ENCODE peak calls at places on chromosomes 16 and 17, in nine cellular contexts. One of them, this sample, is unnamed.

GRCh38 chr16:77327717-77328116 is 107.1 kb downstream of the ADAMTS18 start:
- DNase-seq in fibroblast of pulmonary artery: no peak
- DNase-seq in neural progenitor cell: no peak
- DNase-seq in H9: no peak
- DNase-seq in dorsolateral prefrontal cortex: no peak
- DNase-seq in esophagus squamous epithelium: no peak
- DNase-seq in GM10248: peak
- DNase-seq in tibial artery: no peak
- DNase-seq in cardiac muscle cell: no peak
- DNase-seq in this sample: no peak

GRCh38 chr17:83106913-83107655 is 27.7 kb downstream of the METRNL start:
- DNase-seq in fibroblast of pulmonary artery: no peak
- DNase-seq in neural progenitor cell: no peak
- DNase-seq in H9: no peak
- DNase-seq in dorsolateral prefrontal cortex: no peak
- DNase-seq in esophagus squamous epithelium: no peak
- DNase-seq in GM10248: no peak
- DNase-seq in tibial artery: peak
- DNase-seq in cardiac muscle cell: peak
- DNase-seq in this sample: no peak

GRCh38 chr17:12821376-12821940 is 32.2 kb downstream of the ARHGAP44 start:
- DNase-seq in fibroblast of pulmonary artery: peak
- DNase-seq in neural progenitor cell: no peak
- DNase-seq in H9: no peak
- DNase-seq in dorsolateral prefrontal cortex: no peak
- DNase-seq in esophagus squamous epithelium: no peak
- DNase-seq in GM10248: no peak
- DNase-seq in tibial artery: no peak
- DNase-seq in cardiac muscle cell: peak
- DNase-seq in this sample: no peak

GRCh38 chr17:56777859-56778258 is 55.9 kb downstream of the C17orf67 start:
- DNase-seq in fibroblast of pulmonary artery: peak
- DNase-seq in neural progenitor cell: no peak
- DNase-seq in H9: no peak
- DNase-seq in dorsolateral prefrontal cortex: no peak
- DNase-seq in esophagus squamous epithelium: no peak
- DNase-seq in GM10248: no peak
- DNase-seq in tibial artery: no peak
- DNase-seq in cardiac muscle cell: no peak
- DNase-seq in this sample: no peak

GRCh38 chr16:88352261-88353200 is 30.2 kb upstream of the ZNF469 start:
- DNase-seq in fibroblast of pulmonary artery: no peak
- DNase-seq in neural progenitor cell: no peak
- DNase-seq in H9: no peak
- DNase-seq in dorsolateral prefrontal cortex: no peak
- DNase-seq in esophagus squamous epithelium: no peak
- DNase-seq in GM10248: no peak
- DNase-seq in tibial artery: no peak
- DNase-seq in cardiac muscle cell: no peak
- DNase-seq in this sample: no peak

GRCh38 chr17:19286751-19287341 is 49.7 kb downstream of the EPN2 start:
- DNase-seq in fibroblast of pulmonary artery: no peak
- DNase-seq in neural progenitor cell: no peak
- DNase-seq in H9: no peak
- DNase-seq in dorsolateral prefrontal cortex: no peak
- DNase-seq in esophagus squamous epithelium: no peak
- DNase-seq in GM10248: no peak
- DNase-seq in tibial artery: no peak
- DNase-seq in cardiac muscle cell: no peak
- DNase-seq in this sample: no peak

GRCh38 chr17:82297280-82297803 is 20.1 kb downstream of the CD7 start:
- DNase-seq in fibroblast of pulmonary artery: peak
- DNase-seq in neural progenitor cell: no peak
- DNase-seq in H9: no peak
- DNase-seq in dorsolateral prefrontal cortex: peak
- DNase-seq in esophagus squamous epithelium: peak
- DNase-seq in GM10248: peak
- DNase-seq in tibial artery: peak
- DNase-seq in cardiac muscle cell: peak
- DNase-seq in this sample: no peak

GRCh38 chr16:54375056-54375455 is 88.5 kb upstream of the IRX3 start:
- DNase-seq in fibroblast of pulmonary artery: no peak
- DNase-seq in neural progenitor cell: peak
- DNase-seq in H9: no peak
- DNase-seq in dorsolateral prefrontal cortex: no peak
- DNase-seq in esophagus squamous epithelium: no peak
- DNase-seq in GM10248: no peak
- DNase-seq in tibial artery: no peak
- DNase-seq in cardiac muscle cell: no peak
- DNase-seq in this sample: no peak

GRCh38 chr16:87288753-87289362 is 28.3 kb downstream of the C16orf95 start:
- DNase-seq in fibroblast of pulmonary artery: no peak
- DNase-seq in neural progenitor cell: no peak
- DNase-seq in H9: no peak
- DNase-seq in dorsolateral prefrontal cortex: no peak
- DNase-seq in esophagus squamous epithelium: no peak
- DNase-seq in GM10248: no peak
- DNase-seq in tibial artery: no peak
- DNase-seq in cardiac muscle cell: no peak
- DNase-seq in this sample: no peak

GRCh38 chr16:2795714-2796143 is 2.5 kb upstream of the PRSS41 start:
- DNase-seq in fibroblast of pulmonary artery: no peak
- DNase-seq in neural progenitor cell: no peak
- DNase-seq in H9: no peak
- DNase-seq in dorsolateral prefrontal cortex: no peak
- DNase-seq in esophagus squamous epithelium: no peak
- DNase-seq in GM10248: no peak
- DNase-seq in tibial artery: no peak
- DNase-seq in cardiac muscle cell: no peak
- DNase-seq in this sample: no peak

GRCh38 chr16:24975428-24975889 is 39.7 kb downstream of the ARHGAP17 start:
- DNase-seq in fibroblast of pulmonary artery: peak
- DNase-seq in neural progenitor cell: no peak
- DNase-seq in H9: no peak
- DNase-seq in dorsolateral prefrontal cortex: no peak
- DNase-seq in esophagus squamous epithelium: no peak
- DNase-seq in GM10248: peak
- DNase-seq in tibial artery: no peak
- DNase-seq in cardiac muscle cell: peak
- DNase-seq in this sample: no peak

GRCh38 chr17:27798376-27798775 is 2.0 kb downstream of the NOS2 start:
- DNase-seq in fibroblast of pulmonary artery: no peak
- DNase-seq in neural progenitor cell: no peak
- DNase-seq in H9: no peak
- DNase-seq in dorsolateral prefrontal cortex: no peak
- DNase-seq in esophagus squamous epithelium: no peak
- DNase-seq in GM10248: no peak
- DNase-seq in tibial artery: no peak
- DNase-seq in cardiac muscle cell: no peak
- DNase-seq in this sample: no peak

GRCh38 chr16:82439678-82440293 is 187.0 kb upstream of the CDH13 start:
- DNase-seq in fibroblast of pulmonary artery: peak
- DNase-seq in neural progenitor cell: peak
- DNase-seq in H9: peak
- DNase-seq in dorsolateral prefrontal cortex: no peak
- DNase-seq in esophagus squamous epithelium: no peak
- DNase-seq in GM10248: peak
- DNase-seq in tibial artery: no peak
- DNase-seq in cardiac muscle cell: peak
- DNase-seq in this sample: no peak

GRCh38 chr17:72254808-72255449 is 134.1 kb downstream of the SOX9 start:
- DNase-seq in fibroblast of pulmonary artery: no peak
- DNase-seq in neural progenitor cell: no peak
- DNase-seq in H9: no peak
- DNase-seq in dorsolateral prefrontal cortex: no peak
- DNase-seq in esophagus squamous epithelium: no peak
- DNase-seq in GM10248: no peak
- DNase-seq in tibial artery: no peak
- DNase-seq in cardiac muscle cell: no peak
- DNase-seq in this sample: no peak

GRCh38 chr17:82863941-82864720 is 24.3 kb upstream of the ZNF750 start:
- DNase-seq in fibroblast of pulmonary artery: peak
- DNase-seq in neural progenitor cell: no peak
- DNase-seq in H9: no peak
- DNase-seq in dorsolateral prefrontal cortex: peak
- DNase-seq in esophagus squamous epithelium: no peak
- DNase-seq in GM10248: peak
- DNase-seq in tibial artery: no peak
- DNase-seq in cardiac muscle cell: peak
- DNase-seq in this sample: no peak

GRCh38 chr17:69326302-69327059 is 452 bp downstream of the ABCA5 start:
- DNase-seq in fibroblast of pulmonary artery: peak
- DNase-seq in neural progenitor cell: no peak
- DNase-seq in H9: no peak
- DNase-seq in dorsolateral prefrontal cortex: no peak
- DNase-seq in esophagus squamous epithelium: no peak
- DNase-seq in GM10248: no peak
- DNase-seq in tibial artery: no peak
- DNase-seq in cardiac muscle cell: peak
- DNase-seq in this sample: no peak

GRCh38 chr17:76793775-76794174 is 55.9 kb downstream of the MFSD11 start:
- DNase-seq in fibroblast of pulmonary artery: peak
- DNase-seq in neural progenitor cell: peak
- DNase-seq in H9: peak
- DNase-seq in dorsolateral prefrontal cortex: no peak
- DNase-seq in esophagus squamous epithelium: no peak
- DNase-seq in GM10248: no peak
- DNase-seq in tibial artery: no peak
- DNase-seq in cardiac muscle cell: peak
- DNase-seq in this sample: no peak
- TF ChIP-seq CTCF in fibroblast of pulmonary artery: peak
- TF ChIP-seq CTCF in neural progenitor cell: peak
- TF ChIP-seq CTCF in H9: peak
- TF ChIP-seq CTCF in dorsolateral prefrontal cortex: peak
- TF ChIP-seq CTCF in esophagus squamous epithelium: no peak
- TF ChIP-seq CTCF in GM10248: peak
- TF ChIP-seq CTCF in tibial artery: no peak
- TF ChIP-seq CTCF in cardiac muscle cell: peak
- TF ChIP-seq CTCF in this sample: no peak

DNA sequence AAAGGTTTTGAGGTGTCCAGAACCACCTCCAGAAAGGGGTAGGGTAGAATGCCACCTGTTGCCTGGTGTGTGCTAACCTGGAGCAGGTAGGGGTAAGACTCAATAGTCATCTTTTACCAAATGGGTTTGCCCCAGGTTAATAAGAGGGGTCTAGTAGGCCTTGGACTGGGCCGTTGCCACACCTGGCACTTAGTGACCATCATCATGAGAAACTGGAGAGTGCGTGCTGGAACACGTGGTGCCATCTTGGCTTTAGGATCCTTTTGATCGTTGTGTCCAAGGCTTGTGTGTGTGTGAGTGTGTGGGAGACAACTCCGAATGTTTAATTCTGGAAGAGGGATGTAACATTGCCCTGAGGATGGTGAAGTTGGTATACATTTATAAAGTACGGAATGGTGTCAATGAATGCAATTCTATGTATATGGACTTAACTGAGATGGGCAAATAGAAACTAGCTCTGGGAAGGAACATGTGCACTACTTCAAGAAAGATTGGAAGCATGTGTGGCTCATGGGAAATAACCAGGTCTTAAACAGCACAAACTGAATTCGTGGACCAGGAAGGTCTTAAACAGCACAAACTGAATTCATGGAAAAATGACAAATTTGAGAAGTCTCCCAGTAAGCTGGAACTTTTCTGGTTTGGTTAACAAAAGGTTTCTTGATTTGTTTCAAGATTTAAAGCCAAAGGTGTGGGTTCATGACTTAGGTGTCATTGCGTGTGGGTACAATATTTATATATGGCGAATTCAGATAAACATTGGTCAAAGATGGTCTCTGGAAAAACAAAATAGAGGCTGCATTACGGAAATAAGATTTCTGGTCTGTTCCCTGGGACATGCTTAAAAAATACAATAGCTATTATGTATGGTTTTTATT is 7.2 kb downstream of the FUS start:
- DNase-seq in fibroblast of pulmonary artery: no peak
- DNase-seq in neural progenitor cell: no peak
- DNase-seq in H9: no peak
- DNase-seq in dorsolateral prefrontal cortex: no peak
- DNase-seq in esophagus squamous epithelium: no peak
- DNase-seq in GM10248: no peak
- DNase-seq in tibial artery: no peak
- DNase-seq in cardiac muscle cell: no peak
- DNase-seq in this sample: no peak
- TF ChIP-seq CTCF in fibroblast of pulmonary artery: no peak
- TF ChIP-seq CTCF in neural progenitor cell: no peak
- TF ChIP-seq CTCF in H9: no peak
- TF ChIP-seq CTCF in dorsolateral prefrontal cortex: no peak
- TF ChIP-seq CTCF in esophagus squamous epithelium: no peak
- TF ChIP-seq CTCF in GM10248: no peak
- TF ChIP-seq CTCF in tibial artery: no peak
- TF ChIP-seq CTCF in cardiac muscle cell: no peak
- TF ChIP-seq CTCF in this sample: no peak

GRCh38 chr16:62038225-62038624 is 2.0 kb upstream of the CDH8 start:
- DNase-seq in fibroblast of pulmonary artery: no peak
- DNase-seq in neural progenitor cell: no peak
- DNase-seq in H9: no peak
- DNase-seq in dorsolateral prefrontal cortex: no peak
- DNase-seq in esophagus squamous epithelium: no peak
- DNase-seq in GM10248: no peak
- DNase-seq in tibial artery: no peak
- DNase-seq in cardiac muscle cell: no peak
- DNase-seq in this sample: no peak

GRCh38 chr16:62038646-62039045 is 2.4 kb upstream of the CDH8 start:
- DNase-seq in fibroblast of pulmonary artery: no peak
- DNase-seq in neural progenitor cell: peak
- DNase-seq in H9: no peak
- DNase-seq in dorsolateral prefrontal cortex: no peak
- DNase-seq in esophagus squamous epithelium: no peak
- DNase-seq in GM10248: no peak
- DNase-seq in tibial artery: no peak
- DNase-seq in cardiac muscle cell: no peak
- DNase-seq in this sample: no peak

GRCh38 chr16:62036807-62037135 is 533 bp upstream of the CDH8 start:
- DNase-seq in fibroblast of pulmonary artery: no peak
- DNase-seq in neural progenitor cell: peak
- DNase-seq in H9: no peak
- DNase-seq in dorsolateral prefrontal cortex: no peak
- DNase-seq in esophagus squamous epithelium: no peak
- DNase-seq in GM10248: no peak
- DNase-seq in tibial artery: no peak
- DNase-seq in cardiac muscle cell: no peak
- DNase-seq in this sample: no peak

GRCh38 chr16:62036101-62036806 is at the start of gene CDH8:
- DNase-seq in fibroblast of pulmonary artery: no peak
- DNase-seq in neural progenitor cell: peak
- DNase-seq in H9: peak
- DNase-seq in dorsolateral prefrontal cortex: peak
- DNase-seq in esophagus squamous epithelium: no peak
- DNase-seq in GM10248: no peak
- DNase-seq in tibial artery: no peak
- DNase-seq in cardiac muscle cell: no peak
- DNase-seq in this sample: peak

GRCh38 chr16:62041401-62041800 is 5.2 kb upstream of the CDH8 start:
- DNase-seq in fibroblast of pulmonary artery: peak
- DNase-seq in neural progenitor cell: peak
- DNase-seq in H9: peak
- DNase-seq in dorsolateral prefrontal cortex: no peak
- DNase-seq in esophagus squamous epithelium: no peak
- DNase-seq in GM10248: no peak
- DNase-seq in tibial artery: no peak
- DNase-seq in cardiac muscle cell: peak
- DNase-seq in this sample: no peak
- TF ChIP-seq CTCF in fibroblast of pulmonary artery: peak
- TF ChIP-seq CTCF in neural progenitor cell: peak
- TF ChIP-seq CTCF in H9: peak
- TF ChIP-seq CTCF in dorsolateral prefrontal cortex: peak
- TF ChIP-seq CTCF in esophagus squamous epithelium: no peak
- TF ChIP-seq CTCF in GM10248: peak
- TF ChIP-seq CTCF in tibial artery: peak
- TF ChIP-seq CTCF in cardiac muscle cell: peak
- TF ChIP-seq CTCF in this sample: no peak

GRCh38 chr17:63943745-63944144 is 11.6 kb upstream of the CD79B start:
- DNase-seq in fibroblast of pulmonary artery: no peak
- DNase-seq in neural progenitor cell: no peak
- DNase-seq in H9: no peak
- DNase-seq in dorsolateral prefrontal cortex: no peak
- DNase-seq in esophagus squamous epithelium: no peak
- DNase-seq in GM10248: no peak
- DNase-seq in tibial artery: no peak
- DNase-seq in cardiac muscle cell: no peak
- DNase-seq in this sample: no peak
- TF ChIP-seq CTCF in fibroblast of pulmonary artery: peak
- TF ChIP-seq CTCF in neural progenitor cell: peak
- TF ChIP-seq CTCF in H9: peak
- TF ChIP-seq CTCF in dorsolateral prefrontal cortex: no peak
- TF ChIP-seq CTCF in esophagus squamous epithelium: no peak
- TF ChIP-seq CTCF in GM10248: no peak
- TF ChIP-seq CTCF in tibial artery: no peak
- TF ChIP-seq CTCF in cardiac muscle cell: peak
- TF ChIP-seq CTCF in this sample: peak

This sample was measured in mesothelial cell of epicardium.